ENCODE peak calls at places on chromosome 16, in eight cellular contexts. One of them, this sample, is unnamed. For H3K27me3, the result is how much of the 10 kb centered on the place peaks cover.

GRCh38 chr16:89658221-89658879 is 714 bp downstream of the SPATA33 start:
- ATAC-seq in GM12878: peak
- ATAC-seq in right lobe of liver: no peak
- ATAC-seq in heart left ventricle: no peak
- ATAC-seq in HCT116: peak
- ATAC-seq in HepG2: peak
- ATAC-seq in body of pancreas: peak
- ATAC-seq in upper lobe of left lung: peak
- ATAC-seq in this sample: no peak

GRCh38 chr16:79013004-79013403 is 587.5 kb downstream of the MAF start:
- ATAC-seq in GM12878: peak
- ATAC-seq in right lobe of liver: no peak
- ATAC-seq in heart left ventricle: no peak
- ATAC-seq in HCT116: no peak
- ATAC-seq in HepG2: peak
- ATAC-seq in body of pancreas: no peak
- ATAC-seq in upper lobe of left lung: peak
- ATAC-seq in this sample: no peak

GRCh38 chr16:26905336-26905735 is 161.4 kb upstream of the C16orf82 start:
- ATAC-seq in GM12878: no peak
- ATAC-seq in right lobe of liver: no peak
- ATAC-seq in heart left ventricle: no peak
- ATAC-seq in HCT116: no peak
- ATAC-seq in HepG2: no peak
- ATAC-seq in body of pancreas: no peak
- ATAC-seq in upper lobe of left lung: no peak
- ATAC-seq in this sample: no peak

GRCh38 chr16:11264155-11264832 is 4.8 kb downstream of the TNP2 start:
- ATAC-seq in GM12878: peak
- ATAC-seq in right lobe of liver: no peak
- ATAC-seq in heart left ventricle: no peak
- ATAC-seq in HCT116: no peak
- ATAC-seq in HepG2: no peak
- ATAC-seq in body of pancreas: no peak
- ATAC-seq in upper lobe of left lung: no peak
- ATAC-seq in this sample: no peak

GRCh38 chr16:88552166-88552565 is 18.0 kb upstream of the ZC3H18 start:
- ATAC-seq in GM12878: no peak
- ATAC-seq in right lobe of liver: no peak
- ATAC-seq in heart left ventricle: no peak
- ATAC-seq in HCT116: no peak
- ATAC-seq in HepG2: no peak
- ATAC-seq in body of pancreas: no peak
- ATAC-seq in upper lobe of left lung: no peak
- ATAC-seq in this sample: no peak

GRCh38 chr16:48133455-48134226 is 22.2 kb downstream of the ABCC12 start:
- ATAC-seq in GM12878: no peak
- ATAC-seq in right lobe of liver: no peak
- ATAC-seq in heart left ventricle: no peak
- ATAC-seq in HCT116: no peak
- ATAC-seq in HepG2: no peak
- ATAC-seq in body of pancreas: peak
- ATAC-seq in upper lobe of left lung: peak
- ATAC-seq in this sample: no peak

GRCh38 chr16:19771040-19771439 is 53.0 kb downstream of the IQCK start:
- ATAC-seq in GM12878: no peak
- ATAC-seq in right lobe of liver: no peak
- ATAC-seq in heart left ventricle: no peak
- ATAC-seq in HCT116: no peak
- ATAC-seq in HepG2: no peak
- ATAC-seq in body of pancreas: no peak
- ATAC-seq in upper lobe of left lung: no peak
- ATAC-seq in this sample: no peak

GRCh38 chr16:80992676-80993292 is 13.9 kb downstream of the CMC2 start:
- ATAC-seq in GM12878: no peak
- ATAC-seq in right lobe of liver: no peak
- ATAC-seq in heart left ventricle: no peak
- ATAC-seq in HCT116: no peak
- ATAC-seq in HepG2: no peak
- ATAC-seq in body of pancreas: no peak
- ATAC-seq in upper lobe of left lung: no peak
- ATAC-seq in this sample: no peak

GRCh38 chr16:11034005-11034404 is 89.6 kb downstream of the CLEC16A start:
- ATAC-seq in GM12878: no peak
- ATAC-seq in right lobe of liver: peak
- ATAC-seq in heart left ventricle: peak
- ATAC-seq in HCT116: no peak
- ATAC-seq in HepG2: no peak
- ATAC-seq in body of pancreas: peak
- ATAC-seq in upper lobe of left lung: no peak
- ATAC-seq in this sample: peak

GRCh38 chr16:70455910-70456309 is 1.5 kb downstream of the FCSK start:
- ATAC-seq in GM12878: peak
- ATAC-seq in right lobe of liver: no peak
- ATAC-seq in heart left ventricle: no peak
- ATAC-seq in HCT116: no peak
- ATAC-seq in HepG2: no peak
- ATAC-seq in body of pancreas: no peak
- ATAC-seq in upper lobe of left lung: no peak
- ATAC-seq in this sample: no peak

GRCh38 chr16:79767597-79768280 is 167.2 kb upstream of the MAF start:
- ATAC-seq in GM12878: peak
- ATAC-seq in right lobe of liver: peak
- ATAC-seq in heart left ventricle: peak
- ATAC-seq in HCT116: no peak
- ATAC-seq in HepG2: peak
- ATAC-seq in body of pancreas: no peak
- ATAC-seq in upper lobe of left lung: no peak
- ATAC-seq in this sample: no peak

GRCh38 chr16:48330847-48331204 is 54.4 kb downstream of the SIAH1 start:
- ATAC-seq in GM12878: no peak
- ATAC-seq in right lobe of liver: peak
- ATAC-seq in heart left ventricle: peak
- ATAC-seq in HCT116: no peak
- ATAC-seq in HepG2: no peak
- ATAC-seq in body of pancreas: no peak
- ATAC-seq in upper lobe of left lung: no peak
- ATAC-seq in this sample: no peak

GRCh38 chr16:69073181-69073669 is 32.2 kb upstream of the HAS3 start:
- ATAC-seq in GM12878: no peak
- ATAC-seq in right lobe of liver: no peak
- ATAC-seq in heart left ventricle: no peak
- ATAC-seq in HCT116: peak
- ATAC-seq in HepG2: no peak
- ATAC-seq in body of pancreas: no peak
- ATAC-seq in upper lobe of left lung: peak
- ATAC-seq in this sample: no peak

GRCh38 chr16:2026461-2027023 is at the start of gene NHERF2:
- ATAC-seq in GM12878: no peak
- ATAC-seq in right lobe of liver: peak
- ATAC-seq in heart left ventricle: peak
- ATAC-seq in HCT116: peak
- ATAC-seq in HepG2: no peak
- ATAC-seq in body of pancreas: peak
- ATAC-seq in upper lobe of left lung: no peak
- ATAC-seq in this sample: peak

GRCh38 chr16:2029350-2029749 is 2.6 kb downstream of the NHERF2 start:
- ATAC-seq in GM12878: no peak
- ATAC-seq in right lobe of liver: peak
- ATAC-seq in heart left ventricle: no peak
- ATAC-seq in HCT116: no peak
- ATAC-seq in HepG2: no peak
- ATAC-seq in body of pancreas: no peak
- ATAC-seq in upper lobe of left lung: no peak
- ATAC-seq in this sample: no peak

GRCh38 chr16:2027024-2028010 is 615 bp downstream of the NHERF2 start:
- ATAC-seq in GM12878: no peak
- ATAC-seq in right lobe of liver: peak
- ATAC-seq in heart left ventricle: no peak
- ATAC-seq in HCT116: peak
- ATAC-seq in HepG2: peak
- ATAC-seq in body of pancreas: peak
- ATAC-seq in upper lobe of left lung: no peak
- ATAC-seq in this sample: no peak

GRCh38 chr16:2028620-2029220 is 2.0 kb downstream of the NHERF2 start:
- ATAC-seq in GM12878: no peak
- ATAC-seq in right lobe of liver: peak
- ATAC-seq in heart left ventricle: no peak
- ATAC-seq in HCT116: no peak
- ATAC-seq in HepG2: no peak
- ATAC-seq in body of pancreas: no peak
- ATAC-seq in upper lobe of left lung: no peak
- ATAC-seq in this sample: no peak

DNA sequence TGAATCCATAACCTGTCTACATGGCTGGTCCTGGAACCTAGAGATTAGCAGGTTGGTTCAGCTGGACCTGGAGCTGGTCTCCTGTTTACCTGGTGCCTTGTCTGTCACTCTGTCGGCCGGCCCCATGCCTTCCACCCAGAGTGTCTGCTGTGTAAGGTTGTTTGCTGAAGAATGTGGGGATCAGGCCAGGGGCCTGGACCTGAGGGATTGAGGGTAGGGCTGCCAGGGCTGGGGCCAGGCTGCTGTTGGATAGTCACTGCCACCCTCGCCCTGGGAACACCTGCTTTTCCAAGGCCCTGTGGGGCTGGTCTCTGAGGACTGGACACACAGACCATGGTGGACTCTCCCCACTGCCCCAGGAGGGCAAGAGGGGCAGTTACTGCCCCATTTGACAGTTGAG is 1.4 kb downstream of the NHERF2 start:
- ATAC-seq in GM12878: no peak
- ATAC-seq in right lobe of liver: no peak
- ATAC-seq in heart left ventricle: no peak
- ATAC-seq in HCT116: no peak
- ATAC-seq in HepG2: no peak
- ATAC-seq in body of pancreas: no peak
- ATAC-seq in upper lobe of left lung: no peak
- ATAC-seq in this sample: no peak
- H3K27ac ChIP-seq in GM12878: no peak
- H3K27ac ChIP-seq in right lobe of liver: peak
- H3K27ac ChIP-seq in heart left ventricle: peak
- H3K27ac ChIP-seq in HCT116: peak
- H3K27ac ChIP-seq in HepG2: no peak
- H3K27ac ChIP-seq in body of pancreas: no peak
- H3K27ac ChIP-seq in upper lobe of left lung: peak
- H3K27ac ChIP-seq in this sample: no peak

DNA sequence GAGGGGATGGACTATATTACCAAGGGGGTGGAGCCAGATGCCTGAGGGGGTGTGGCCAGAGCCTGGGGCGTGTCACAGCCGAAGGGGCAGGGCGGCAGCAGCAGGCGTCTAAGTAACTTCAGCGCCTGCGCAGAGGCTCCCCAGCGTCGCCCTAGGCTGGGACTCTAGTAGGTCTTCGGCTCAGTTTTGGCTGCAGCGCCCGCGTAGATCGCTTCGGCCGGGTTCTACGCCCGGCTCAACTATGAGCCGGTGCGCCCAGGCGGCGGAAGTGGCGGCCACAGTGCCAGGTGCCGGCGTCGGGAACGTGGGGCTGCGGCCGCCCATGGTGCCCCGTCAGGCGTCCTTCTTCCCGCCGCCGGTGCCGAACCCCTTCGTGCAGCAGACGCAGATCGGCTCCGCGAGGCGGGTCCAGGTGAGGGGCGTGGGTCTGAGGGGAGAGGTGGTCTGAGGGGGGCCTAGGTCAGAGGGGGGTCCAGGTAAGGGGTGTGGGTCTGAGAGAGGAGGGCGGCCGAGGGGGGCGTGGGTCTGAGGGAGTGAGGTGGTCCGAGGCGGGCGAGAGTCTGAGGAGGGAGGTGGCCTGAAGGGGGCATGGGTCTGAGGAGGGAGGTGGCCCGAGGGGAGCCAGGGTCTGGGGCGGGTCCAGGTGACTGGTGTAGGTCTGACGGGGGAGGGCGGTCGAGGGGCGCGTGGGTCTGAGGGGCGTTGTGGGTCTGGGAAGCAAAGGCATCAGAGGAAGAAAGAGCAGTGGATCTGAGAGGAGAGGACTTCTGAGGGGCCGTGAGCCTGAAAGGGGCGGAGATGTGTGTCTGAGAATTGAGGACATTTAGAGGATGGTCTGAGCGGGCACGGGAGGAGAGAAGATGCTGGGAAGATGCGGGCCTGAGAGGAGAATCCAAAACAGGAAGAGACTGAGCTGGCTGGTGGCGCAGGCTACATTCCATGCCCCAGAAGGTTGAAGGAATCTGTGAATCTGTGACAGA is at the start of gene LPCAT2:
- ATAC-seq in GM12878: peak
- ATAC-seq in right lobe of liver: peak
- ATAC-seq in heart left ventricle: peak
- ATAC-seq in HCT116: peak
- ATAC-seq in HepG2: peak
- ATAC-seq in body of pancreas: peak
- ATAC-seq in upper lobe of left lung: peak
- ATAC-seq in this sample: peak
- TF ChIP-seq POLR2A in GM12878: no peak
- TF ChIP-seq POLR2A in right lobe of liver: peak
- TF ChIP-seq POLR2A in heart left ventricle: peak
- TF ChIP-seq POLR2A in HCT116: peak
- TF ChIP-seq POLR2A in HepG2: peak
- TF ChIP-seq POLR2A in body of pancreas: peak
- TF ChIP-seq POLR2A in upper lobe of left lung: no peak
- TF ChIP-seq POLR2A in this sample: peak

DNA sequence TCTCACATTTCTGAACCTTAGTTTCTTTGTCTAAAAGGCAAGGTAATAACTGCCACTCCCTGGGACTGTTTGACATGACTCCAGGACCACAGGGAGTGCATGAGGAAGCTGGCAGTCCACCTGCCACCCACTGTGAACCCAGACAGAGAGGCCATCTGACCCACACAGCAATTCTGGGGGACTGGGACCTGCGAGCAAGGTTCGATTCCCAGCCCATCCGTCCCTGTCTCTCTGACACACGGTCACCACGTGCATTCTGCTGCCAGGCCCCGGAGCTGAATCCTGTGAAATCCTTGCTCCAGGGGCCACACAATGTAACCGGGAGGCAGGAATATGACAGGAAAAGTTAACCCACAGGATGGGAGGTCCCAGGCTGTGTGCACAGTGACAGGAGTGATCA is 218.8 kb upstream of the FOXF1 start:
- ATAC-seq in GM12878: no peak
- ATAC-seq in right lobe of liver: no peak
- ATAC-seq in heart left ventricle: no peak
- ATAC-seq in HCT116: no peak
- ATAC-seq in HepG2: no peak
- ATAC-seq in body of pancreas: no peak
- ATAC-seq in upper lobe of left lung: no peak
- ATAC-seq in this sample: no peak
- H3K27me3 ChIP-seq in GM12878: under half
- H3K27me3 ChIP-seq in right lobe of liver: under half
- H3K27me3 ChIP-seq in heart left ventricle: half or more
- H3K27me3 ChIP-seq in HCT116: half or more
- H3K27me3 ChIP-seq in HepG2: under half
- H3K27me3 ChIP-seq in body of pancreas: under half
- H3K27me3 ChIP-seq in upper lobe of left lung: under half
- H3K27me3 ChIP-seq in this sample: half or more

DNA sequence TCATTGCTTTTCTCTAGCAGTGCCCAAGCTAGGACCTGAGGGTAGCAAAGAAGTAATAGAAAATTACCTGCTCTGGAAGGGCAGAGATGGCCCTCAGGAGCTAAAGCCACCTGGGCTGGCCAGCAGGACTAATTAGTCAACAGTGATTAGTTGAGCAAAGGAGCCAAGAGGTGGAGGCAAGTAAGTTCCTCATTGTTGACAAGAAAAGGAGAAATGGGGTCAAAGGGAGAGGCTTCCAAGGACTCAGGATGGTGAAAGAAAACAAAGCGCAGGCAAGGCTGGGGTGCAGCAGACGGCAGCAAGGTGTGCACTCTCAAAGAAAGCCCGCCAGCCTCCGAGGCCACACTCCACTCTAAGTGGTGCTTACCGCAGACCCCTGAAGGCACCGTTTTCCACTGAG is 44.6 kb downstream of the CMTM4 start:
- ATAC-seq in GM12878: no peak
- ATAC-seq in right lobe of liver: no peak
- ATAC-seq in heart left ventricle: no peak
- ATAC-seq in HCT116: no peak
- ATAC-seq in HepG2: no peak
- ATAC-seq in body of pancreas: no peak
- ATAC-seq in upper lobe of left lung: no peak
- ATAC-seq in this sample: no peak
- H3K27ac ChIP-seq in GM12878: no peak
- H3K27ac ChIP-seq in right lobe of liver: no peak
- H3K27ac ChIP-seq in heart left ventricle: no peak
- H3K27ac ChIP-seq in HCT116: no peak
- H3K27ac ChIP-seq in HepG2: no peak
- H3K27ac ChIP-seq in body of pancreas: no peak
- H3K27ac ChIP-seq in upper lobe of left lung: no peak
- H3K27ac ChIP-seq in this sample: no peak